ENCODE peak calls at places on chromosomes 2 and 18, in nine cellular contexts. X, C, B, V, D, G, I, U and R are unnamed samples.

GRCh38 chr2:155145758-155146229 is 447.3 kb downstream of the KCNJ3 start:
- DNase-seq in V (no peak), D (peak; percentile 24), G (no peak), X (no peak), I (peak; percentile 13), C (no peak), U (no peak), B (no peak), R (no peak)

GRCh38 chr2:119106301-119106897 is 52.2 kb downstream of the C1QL2 start:
- DNase-seq in I (no peak), C (peak; percentile 33), D (peak; percentile 24), G (peak; percentile 19), B (no peak), U (peak; percentile 13), X (peak; percentile 55), V (peak; percentile 34), R (peak; percentile 46)

GRCh38 chr2:23269747-23270146 is 115.2 kb upstream of the KLHL29 start:
- DNase-seq in X (no peak), D (no peak), U (no peak), C (no peak), B (no peak), G (no peak), I (no peak), V (no peak), R (no peak)

GRCh38 chr2:166106431-166107015 is 21.3 kb downstream of the SCN1A start:
- DNase-seq in D (no peak), I (no peak), G (peak; percentile 26), X (no peak), B (no peak), U (no peak), V (no peak), C (peak; percentile 23), R (peak; percentile 13)

GRCh38 chr2:231957913-231958763 is 3.4 kb upstream of the DIS3L2 start:
- DNase-seq in B (no peak), C (no peak), G (no peak), D (peak; percentile 19), U (no peak), X (no peak), I (no peak), V (no peak), R (no peak)

GRCh38 chr2:83221258-83221657 is 1237.8 kb downstream of the SUCLG1 start:
- DNase-seq in X (no peak), V (no peak), D (no peak), G (no peak), B (no peak), I (no peak), C (peak; percentile 0), U (no peak), R (no peak)

GRCh38 chr2:68225119-68225632 is 27.2 kb downstream of the PPP3R1 start:
- DNase-seq in U (peak; percentile 39), C (peak; percentile 13), D (peak; percentile 37), I (no peak), G (peak; percentile 77), X (peak; percentile 39), B (no peak), V (peak; percentile 46), R (peak; percentile 28)

GRCh38 chr2:147538088-147538487 is 306.7 kb upstream of the ACVR2A start:
- DNase-seq in V (no peak), D (no peak), X (no peak), C (peak; percentile 19), G (no peak), I (no peak), B (peak; percentile 18), U (peak; percentile 19), R (no peak)

GRCh38 chr2:47091118-47091517 is 64.0 kb downstream of the STPG4 start:
- DNase-seq in G (no peak), D (no peak), B (no peak), X (no peak), U (no peak), I (no peak), C (peak; percentile 74), V (no peak), R (no peak)

GRCh38 chr2:16553222-16553621 is 112.4 kb downstream of the CYRIA start:
- DNase-seq in C (peak; percentile 33), D (peak; percentile 12), G (peak; percentile 54), X (peak; percentile 57), U (peak; percentile 41), V (peak; percentile 44), B (peak; percentile 33), I (no peak), R (peak; percentile 63)

GRCh38 chr2:62627667-62628066 is 77.8 kb upstream of the EHBP1 start:
- DNase-seq in I (no peak), D (no peak), V (no peak), X (no peak), B (no peak), G (no peak), U (no peak), C (no peak), R (no peak)

GRCh38 chr18:23487738-23488625 is 15.3 kb upstream of the RMC1 start:
- DNase-seq in D (peak; percentile 23), B (no peak), V (no peak), X (no peak), U (no peak), G (no peak), C (peak; percentile 33), I (no peak), R (peak; percentile 70)

GRCh38 chr2:205808493-205809121 is 126.3 kb downstream of the NRP2 start:
- DNase-seq in D (no peak), V (no peak), X (no peak), C (no peak), G (no peak), U (no peak), I (no peak), B (no peak), R (no peak)

GRCh38 chr2:197324801-197325200 is 14.2 kb upstream of the ANKRD44 start:
- DNase-seq in C (no peak), B (no peak), U (no peak), I (no peak), V (no peak), G (no peak), X (no peak), D (no peak), R (no peak)

DNA sequence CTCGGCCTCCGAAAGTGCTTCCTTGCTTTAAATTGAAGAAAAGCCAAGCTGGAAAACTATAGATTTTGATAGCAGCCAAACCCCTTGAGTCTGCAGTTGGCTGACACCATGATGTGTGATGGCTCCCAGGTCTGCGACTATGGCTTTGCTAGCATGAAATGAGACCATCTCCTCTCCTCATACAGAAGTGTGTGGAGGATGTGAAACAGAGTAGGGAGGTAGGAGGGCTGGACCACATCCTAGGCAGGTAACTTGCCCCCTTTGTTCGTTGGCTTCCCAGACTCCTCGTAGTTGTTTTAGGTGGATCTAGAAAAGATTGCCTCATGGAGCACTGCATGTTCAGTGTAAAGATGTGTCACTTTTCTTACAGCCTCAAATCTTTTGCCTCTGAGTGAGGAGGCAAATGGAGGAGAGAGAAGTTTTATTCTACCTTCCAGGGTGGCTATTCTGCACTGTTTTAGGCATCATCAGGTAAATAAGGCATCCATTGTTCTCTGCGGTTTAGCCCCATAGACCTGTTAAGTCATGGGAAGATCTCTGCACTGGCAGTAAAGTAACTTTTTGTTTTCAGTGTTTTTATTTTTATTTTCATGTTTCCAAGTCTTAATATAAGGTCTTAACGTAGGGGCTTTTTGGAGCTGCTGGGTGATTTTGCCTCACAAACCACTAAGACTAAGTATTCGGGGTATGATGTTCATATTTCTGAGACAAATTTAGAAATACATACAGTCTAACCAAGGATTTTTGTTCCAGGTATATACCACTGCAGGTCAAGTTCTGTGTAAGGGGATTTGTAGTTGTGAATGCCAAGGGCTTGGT is 40.1 kb downstream of the MGAT5 start:
- DNase-seq in V (no peak), X (no peak), G (no peak), C (no peak), D (no peak), I (no peak), B (no peak), U (no peak), R (no peak)
- TF ChIP-seq POLR2A in V (no peak), X (no peak), G (no peak), C (no peak), D (no peak), I (no peak), B (no peak), U (no peak), R (no peak)

DNA sequence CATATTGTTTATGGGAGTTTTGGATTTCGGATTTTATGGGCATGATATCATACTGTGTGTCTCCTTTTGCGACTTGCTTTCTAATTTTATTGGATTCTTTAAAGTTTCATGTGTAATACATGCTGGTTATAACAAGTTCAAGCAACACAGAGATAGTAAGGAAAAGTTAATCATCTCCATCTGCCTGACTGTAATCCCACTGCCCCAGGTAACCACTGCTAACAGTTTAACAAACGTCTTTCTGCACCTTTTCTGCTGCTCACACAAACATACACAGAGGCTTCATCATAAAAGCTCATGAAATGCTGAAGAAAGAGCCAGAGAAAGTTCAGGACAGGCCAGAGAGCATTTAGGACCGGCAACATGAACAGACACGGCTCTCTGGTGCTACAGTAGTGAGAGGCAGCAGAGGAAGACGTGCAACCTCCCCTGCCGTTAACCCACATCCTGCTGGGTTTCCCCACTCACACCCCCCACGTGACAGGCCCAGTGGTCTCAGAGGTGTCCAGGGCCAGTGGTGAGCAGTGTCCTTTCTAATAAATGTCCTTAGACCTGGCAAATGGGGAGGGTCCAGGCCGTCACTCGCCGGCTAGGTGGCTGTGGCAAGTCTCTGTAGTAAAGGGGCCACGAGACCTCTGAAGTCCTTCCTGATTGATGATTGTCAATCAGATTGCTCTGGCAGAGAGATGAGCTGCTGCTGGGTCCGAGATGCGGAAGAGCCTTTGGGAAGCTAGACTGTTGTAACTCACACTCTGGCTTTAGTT is 43.0 kb upstream of the SLC1A4 start:
- DNase-seq in U (peak; percentile 24), I (peak; percentile 61), C (peak; percentile 17), V (no peak), X (no peak), G (no peak), D (peak; percentile 74), B (no peak), R (no peak)
- TF ChIP-seq POLR2A in U (no peak), I (peak; percentile 97), C (no peak), V (no peak), X (no peak), G (no peak), D (no peak), B (no peak), R (no peak)

GRCh38 chr2:174967086-174967485 is 38.1 kb downstream of the CHN1 start:
- DNase-seq in D (no peak), X (no peak), B (no peak), G (no peak), U (no peak), C (no peak), I (no peak), V (no peak), R (no peak)
- TF ChIP-seq POLR2A in D (no peak), X (no peak), B (no peak), G (no peak), U (no peak), C (no peak), I (no peak), V (no peak), R (no peak)

DNA sequence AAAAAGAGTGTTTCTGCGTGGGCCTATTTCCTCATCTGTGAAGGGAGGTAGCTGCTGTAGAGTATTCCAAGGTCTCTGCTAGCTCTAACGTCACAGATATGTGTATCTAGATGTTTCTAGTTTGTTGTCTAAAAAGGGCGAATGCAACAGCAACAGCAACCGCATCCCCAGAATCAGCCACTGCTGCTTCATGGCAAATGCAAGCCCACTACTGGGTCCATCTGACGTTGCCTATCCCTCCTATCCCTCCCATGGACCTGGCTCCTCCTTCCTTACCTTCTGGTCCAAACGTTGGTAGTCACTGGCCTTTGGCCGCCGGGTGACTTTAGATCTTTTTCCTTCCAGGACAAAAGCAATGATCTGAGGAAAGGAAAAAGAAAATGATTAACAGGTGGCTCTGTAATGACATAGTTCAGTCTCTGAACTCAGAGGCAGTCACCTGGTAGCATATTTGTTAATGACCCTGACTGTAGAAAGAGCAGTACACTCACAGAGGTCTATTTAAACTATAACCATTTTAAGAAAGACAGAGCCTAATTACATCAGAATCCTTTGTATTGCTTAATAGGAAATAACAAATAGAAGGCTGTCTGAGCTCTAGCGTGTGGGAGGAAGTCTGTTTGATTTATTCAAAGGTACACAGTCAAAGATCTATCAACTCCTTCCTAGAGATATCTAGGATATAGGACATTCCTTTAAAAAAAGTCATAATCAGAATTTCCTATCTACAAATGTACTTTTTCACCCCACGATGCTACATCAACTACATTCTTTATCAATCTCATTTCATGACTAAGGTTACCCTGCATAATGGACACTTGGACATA is 2.9 kb downstream of the TGOLN2 start:
- DNase-seq in U (peak; percentile 40), G (no peak), X (peak; percentile 68), I (no peak), D (peak; percentile 69), C (peak; percentile 35), B (no peak), V (no peak), R (peak; percentile 13)
- TF ChIP-seq POLR2A in U (no peak), G (no peak), X (no peak), I (no peak), D (peak; percentile 30), C (no peak), B (no peak), V (no peak), R (no peak)